ENCODE peak calls at places on chromosomes 13 and 19, in nine cellular contexts. M is suprapubic skin, V is body of pancreas, R is tibial nerve, N is ovary, H is adrenal gland, Y is stomach, D is Peyer's patch, J is A549. O is an unnamed sample. For H3K4me1, the result is how much of the 10 kb centered on the place peaks cover.

GRCh38 chr19:10505583-10506229 is 2.5 kb upstream of the KEAP1 start:
- DNase-seq in M (peak), V (peak), R (peak), N (peak), H (peak), Y (peak), D (peak), J (peak), O (peak)

GRCh38 chr19:29366757-29367156 is 153.8 kb upstream of the UQCRFS1 start:
- DNase-seq in M (no peak), V (no peak), R (no peak), N (no peak), H (no peak), Y (no peak), D (no peak), J (no peak), O (no peak)

GRCh38 chr19:1156830-1157615 is 17.0 kb downstream of the SBNO2 start:
- DNase-seq in M (no peak), V (no peak), R (no peak), N (no peak), H (no peak), Y (no peak), D (no peak), J (no peak), O (peak)

GRCh38 chr19:43591904-43592772 is 3.8 kb downstream of the IRGQ start:
- DNase-seq in M (no peak), V (no peak), R (no peak), N (no peak), H (no peak), Y (no peak), D (no peak), J (no peak), O (no peak)

GRCh38 chr13:92717857-92718256 is 508.8 kb upstream of the GPC6 start:
- DNase-seq in M (no peak), V (no peak), R (no peak), N (no peak), H (no peak), Y (no peak), D (no peak), J (no peak), O (no peak)

GRCh38 chr19:4639531-4640246 is 373 bp downstream of the TNFAIP8L1 start:
- DNase-seq in M (no peak), V (peak), R (no peak), N (peak), H (peak), Y (no peak), D (no peak), J (no peak), O (peak)

GRCh38 chr19:35663981-35664380 is 2.3 kb upstream of the UPK1A start:
- DNase-seq in M (no peak), V (no peak), R (no peak), N (no peak), H (no peak), Y (no peak), D (no peak), J (no peak), O (no peak)

GRCh38 chr13:20848944-20849343 is 53.6 kb downstream of the XPO4 start:
- DNase-seq in M (no peak), V (no peak), R (no peak), N (no peak), H (no peak), Y (no peak), D (no peak), J (no peak), O (no peak)

GRCh38 chr13:41137951-41138350 is 5.3 kb upstream of the KBTBD6 start:
- DNase-seq in M (no peak), V (no peak), R (no peak), N (no peak), H (no peak), Y (no peak), D (no peak), J (peak), O (no peak)

GRCh38 chr13:110680852-110681251 is 25.1 kb downstream of the CARS2 start:
- DNase-seq in M (no peak), V (no peak), R (no peak), N (no peak), H (no peak), Y (no peak), D (no peak), J (peak), O (no peak)

DNA sequence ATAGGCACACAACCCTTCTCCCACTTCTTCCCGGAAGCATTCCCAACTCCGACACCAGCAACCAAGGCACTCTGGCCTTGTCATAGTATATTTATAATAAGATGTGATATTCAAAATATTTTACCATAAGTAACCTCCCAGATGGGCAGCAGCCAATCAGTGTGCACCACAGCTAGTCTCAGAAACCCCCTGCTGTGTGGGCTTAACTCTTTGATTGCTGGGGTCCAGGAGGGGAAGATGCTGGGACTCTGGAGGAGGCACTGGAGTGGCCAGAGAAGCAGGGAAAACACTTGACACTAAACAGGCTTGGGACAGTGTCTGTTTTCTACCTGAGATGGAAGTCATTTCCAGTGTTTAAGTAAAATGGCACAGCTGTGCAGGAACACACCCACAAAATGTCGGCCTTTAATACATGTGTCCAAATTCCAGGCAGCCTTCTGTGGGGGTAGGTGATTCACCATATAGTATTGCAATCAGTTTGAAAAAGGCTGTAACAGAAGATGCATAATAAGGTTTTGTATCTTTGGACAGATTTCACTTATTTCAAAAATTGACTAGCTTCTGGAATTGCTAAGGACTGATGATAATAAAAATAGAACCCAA is 100.7 kb downstream of the MBNL2 start:
- DNase-seq in M (no peak), V (no peak), R (no peak), N (no peak), H (no peak), Y (no peak), D (no peak), J (no peak), O (no peak)
- H3K4me1 ChIP-seq in M (under half), V (half or more), R (under half), N (under half), H (under half), Y (under half), D (under half), J (under half), O (under half)

DNA sequence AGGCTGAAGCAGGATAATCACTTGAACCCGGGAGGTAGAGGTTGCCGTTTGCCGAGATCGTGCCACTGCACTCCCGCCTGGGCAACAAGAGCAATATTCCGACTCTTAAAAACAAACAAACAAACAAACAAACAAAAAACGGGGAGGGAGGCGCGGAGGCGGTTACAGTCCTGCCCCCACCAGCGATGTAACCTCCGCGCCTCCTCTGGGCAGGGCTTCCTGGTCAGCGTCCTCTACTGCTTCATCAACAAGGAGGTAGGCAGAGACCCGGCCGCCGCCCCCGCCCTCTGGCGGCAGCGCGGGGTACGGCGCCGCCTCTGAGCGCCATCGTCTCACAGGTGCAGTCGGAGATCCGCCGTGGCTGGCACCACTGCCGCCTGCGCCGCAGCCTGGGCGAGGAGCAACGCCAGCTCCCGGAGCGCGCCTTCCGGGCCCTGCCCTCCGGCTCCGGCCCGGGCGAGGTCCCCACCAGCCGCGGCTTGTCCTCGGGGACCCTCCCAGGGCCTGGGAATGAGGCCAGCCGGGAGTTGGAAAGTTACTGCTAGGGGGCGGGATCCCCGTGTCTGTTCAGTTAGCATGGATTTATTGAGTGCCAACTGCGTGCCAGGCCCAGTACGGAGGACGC is 10.2 kb downstream of the SNRPD2 start:
- DNase-seq in M (peak), V (peak), R (peak), N (peak), H (peak), Y (peak), D (peak), J (peak), O (peak)
- TF ChIP-seq POLR2A in M (no peak), V (peak), R (peak), N (no peak), H (peak), Y (no peak), D (peak), J (no peak), O (no peak)

GRCh38 chr19:16074488-16075365 is 1.6 kb upstream of the TPM4 start:
- DNase-seq in M (peak), V (no peak), R (no peak), N (no peak), H (no peak), Y (no peak), D (no peak), J (no peak), O (no peak)
- H3K4me1 ChIP-seq in M (half or more), V (under half), R (under half), N (under half), H (under half), Y (under half), D (under half), J (under half), O (under half)

GRCh38 chr19:48954595-48955307 is at the start of gene BAX:
- DNase-seq in M (peak), V (peak), R (peak), N (peak), H (peak), Y (peak), D (peak), J (peak), O (peak)
- TF ChIP-seq POLR2A in M (peak), V (peak), R (peak), N (peak), H (peak), Y (no peak), D (peak), J (peak), O (peak)

GRCh38 chr13:102183509-102184182 is 218.2 kb downstream of the FGF14 start:
- DNase-seq in M (no peak), V (peak), R (no peak), N (no peak), H (no peak), Y (no peak), D (no peak), J (no peak), O (no peak)
- H3K4me1 ChIP-seq in M (under half), V (under half), R (under half), N (under half), H (under half), Y (under half), D (under half), J (under half), O (under half)

O was measured in uterus.